ENCODE peak calls at places on chromosomes 12 and 14, in four cellular contexts. One of them, this sample, is unnamed.

GRCh38 chr12:98821849-98822248 is 176.8 kb downstream of the APAF1 start:
- DNase-seq in endothelial cell of umbilical vein: no peak
- DNase-seq in heart right ventricle: no peak
- DNase-seq in head of caudate nucleus: no peak
- DNase-seq in this sample: no peak

GRCh38 chr14:103065861-103066260 is 8.5 kb upstream of the CDC42BPB start:
- DNase-seq in heart right ventricle: no peak
- DNase-seq in endothelial cell of umbilical vein: no peak
- DNase-seq in head of caudate nucleus: no peak
- DNase-seq in this sample: no peak

GRCh38 chr14:102362084-102362483 is 606 bp downstream of the CINP start:
- DNase-seq in heart right ventricle: no peak
- DNase-seq in endothelial cell of umbilical vein: no peak
- DNase-seq in head of caudate nucleus: no peak
- DNase-seq in this sample: no peak

GRCh38 chr12:101642115-101643067 is 47.6 kb downstream of the MYBPC1 start:
- DNase-seq in heart right ventricle: no peak
- DNase-seq in head of caudate nucleus: no peak
- DNase-seq in endothelial cell of umbilical vein: peak
- DNase-seq in this sample: no peak

GRCh38 chr12:45850302-45850701 is 120.8 kb downstream of the ARID2 start:
- DNase-seq in endothelial cell of umbilical vein: no peak
- DNase-seq in head of caudate nucleus: no peak
- DNase-seq in heart right ventricle: no peak
- DNase-seq in this sample: no peak

GRCh38 chr14:106652494-106652893 is 1126.1 kb downstream of the TMEM121 start:
- DNase-seq in heart right ventricle: no peak
- DNase-seq in head of caudate nucleus: no peak
- DNase-seq in endothelial cell of umbilical vein: no peak
- DNase-seq in this sample: no peak

GRCh38 chr12:509494-509893 is 49.8 kb downstream of the B4GALNT3 start:
- DNase-seq in endothelial cell of umbilical vein: peak
- DNase-seq in heart right ventricle: no peak
- DNase-seq in head of caudate nucleus: no peak
- DNase-seq in this sample: no peak

GRCh38 chr14:102920273-102920997 is 2.0 kb upstream of the AMN start:
- DNase-seq in heart right ventricle: no peak
- DNase-seq in endothelial cell of umbilical vein: no peak
- DNase-seq in head of caudate nucleus: no peak
- DNase-seq in this sample: no peak

This sample was measured in osteocyte.